ENCODE peak calls at places on chromosome 21, in four cellular contexts. A is breast epithelium, U is cardiac muscle cell, K is HCT116. C is an unnamed sample.

GRCh38 chr21:32560896-32561295 is 24.4 kb downstream of the TCP10L start:
- DNase-seq in A (no peak), K (no peak), U (no peak), C (no peak)

GRCh38 chr21:37593015-37593414 is 226.4 kb downstream of the DYRK1A start:
- DNase-seq in U (peak), K (no peak), A (no peak), C (no peak)

GRCh38 chr21:38139380-38140168 is 117.2 kb upstream of the KCNJ15 start:
- DNase-seq in K (no peak), U (no peak), A (no peak), C (no peak)

GRCh38 chr21:38286739-38287426 is 30.1 kb downstream of the KCNJ15 start:
- DNase-seq in A (no peak), K (no peak), U (no peak), C (no peak)

GRCh38 chr21:38839683-38840286 is 34.1 kb downstream of the ETS2 start:
- DNase-seq in A (no peak), K (peak), U (no peak), C (no peak)

GRCh38 chr21:38740131-38740530 is 65.6 kb upstream of the ETS2 start:
- DNase-seq in K (no peak), U (no peak), A (no peak), C (no peak)

GRCh38 chr21:28283652-28284490 is 708.8 kb downstream of the LTN1 start:
- DNase-seq in U (peak), K (no peak), A (no peak), C (no peak)

GRCh38 chr21:25535811-25536210 is 71.5 kb downstream of the MRPL39 start:
- DNase-seq in K (no peak), U (no peak), A (no peak), C (no peak)

GRCh38 chr21:34511787-34512451 is at the start of gene KCNE1:
- DNase-seq in U (no peak), A (no peak), K (no peak), C (peak)

GRCh38 chr21:33127154-33127893 is 57.4 kb downstream of the OLIG1 start:
- DNase-seq in U (peak), K (peak), A (no peak), C (peak)

GRCh38 chr21:21690068-21690665 is 692.0 kb downstream of the NCAM2 start:
- DNase-seq in U (no peak), A (no peak), K (no peak), C (no peak)

GRCh38 chr21:24045775-24046215 is 1561.5 kb downstream of the MRPL39 start:
- DNase-seq in K (no peak), A (peak), U (peak), C (no peak)

GRCh38 chr21:38475519-38475918 is 22.8 kb downstream of the ERG start:
- DNase-seq in A (no peak), K (no peak), U (no peak), C (no peak)

GRCh38 chr21:20882462-20883415 is 115.5 kb upstream of the NCAM2 start:
- DNase-seq in K (peak), A (no peak), U (peak), C (no peak)

GRCh38 chr21:14080764-14081096 is 130.0 kb downstream of the LIPI start:
- DNase-seq in U (no peak), A (no peak), K (no peak), C (no peak)

GRCh38 chr21:38758815-38759214 is 46.9 kb upstream of the ETS2 start:
- DNase-seq in U (no peak), A (no peak), K (no peak), C (no peak)

GRCh38 chr21:34022557-34023335 is 50.6 kb upstream of the MRPS6 start:
- DNase-seq in U (peak), A (no peak), K (no peak), C (no peak)

GRCh38 chr21:14947613-14948160 is 117.1 kb downstream of the NRIP1 start:
- DNase-seq in U (no peak), A (no peak), K (no peak), C (no peak)

GRCh38 chr21:42645211-42646075 is 8.0 kb upstream of the PDE9A start:
- DNase-seq in U (no peak), A (no peak), K (no peak), C (peak)

GRCh38 chr21:29407571-29407970 is 108.8 kb downstream of the BACH1 start:
- DNase-seq in K (no peak), A (no peak), U (no peak), C (no peak)

GRCh38 chr21:41418393-41418792 is 7.6 kb upstream of the MX1 start:
- DNase-seq in K (no peak), A (no peak), U (no peak), C (no peak)

GRCh38 chr21:42336065-42336464 is 14.7 kb downstream of the TFF2 start:
- DNase-seq in U (peak), A (no peak), K (no peak), C (no peak)

GRCh38 chr21:20272791-20273362 is 725.3 kb upstream of the NCAM2 start:
- DNase-seq in A (no peak), K (no peak), U (no peak), C (no peak)

GRCh38 chr21:38918629-38919346 is 113.1 kb downstream of the ETS2 start:
- DNase-seq in A (no peak), U (no peak), K (no peak), C (no peak)

GRCh38 chr21:17524635-17525034 is 11.8 kb downstream of the CXADR start:
- DNase-seq in A (no peak), K (no peak), U (no peak), C (no peak)

GRCh38 chr21:42865361-42866160 is 13.8 kb downstream of the WDR4 start:
- DNase-seq in K (no peak), U (no peak), A (no peak), C (peak)

GRCh38 chr21:28018741-28019669 is 973.7 kb downstream of the LTN1 start:
- DNase-seq in U (peak), A (no peak), K (no peak), C (no peak)

DNA sequence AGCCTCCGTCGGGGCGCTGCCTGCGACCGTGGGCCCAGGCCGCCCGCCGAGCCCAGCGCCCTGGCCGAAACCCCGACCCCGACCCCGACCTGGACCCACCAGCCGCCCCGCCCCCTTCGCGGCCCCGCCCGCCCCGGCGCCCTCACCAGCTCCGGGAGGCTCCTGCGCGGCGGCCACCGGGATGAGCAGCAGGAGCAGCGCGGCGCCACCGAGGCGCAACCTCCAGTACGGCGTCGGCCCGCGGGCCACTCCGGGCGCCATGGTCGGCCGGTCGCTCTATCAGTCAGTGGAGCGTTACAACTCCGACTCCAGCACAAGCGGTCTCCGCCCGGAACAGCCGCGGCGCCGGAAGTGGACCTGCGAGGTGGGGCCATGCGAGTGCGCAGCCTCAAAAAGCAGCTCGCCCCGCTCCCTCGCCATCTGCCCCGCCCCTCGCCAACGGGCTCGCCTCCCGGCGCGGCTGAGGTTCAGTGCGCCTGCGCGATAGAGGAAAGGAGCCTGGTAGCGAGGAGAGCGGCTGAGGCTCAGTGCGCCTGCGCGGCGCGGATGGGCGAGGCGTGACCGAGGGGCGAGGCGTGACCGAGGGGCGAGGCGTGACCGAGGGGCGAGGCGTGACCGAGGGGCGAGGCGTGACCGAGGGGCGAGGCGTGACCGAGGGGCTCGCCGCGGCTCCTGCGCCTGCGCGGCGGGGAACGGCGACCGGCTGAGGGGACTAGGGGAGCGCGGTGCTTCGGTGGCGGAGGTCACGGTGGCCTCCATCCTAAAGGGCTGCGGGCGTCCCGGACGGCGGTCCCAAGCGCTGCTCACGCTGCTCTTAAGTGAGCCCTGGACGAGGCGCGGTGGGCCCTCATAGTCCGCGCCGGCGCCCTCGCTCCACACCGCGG is at the start of gene PTTG1IP:
- DNase-seq in K (peak), A (peak), U (peak), C (peak)
- H3K27ac ChIP-seq in K (peak), A (peak), U (peak), C (peak)

GRCh38 chr21:46052703-46053651 is 44.9 kb upstream of the COL6A2 start:
- DNase-seq in A (no peak), U (no peak), K (peak), C (peak)

GRCh38 chr21:46051379-46051770 is 46.5 kb upstream of the COL6A2 start:
- DNase-seq in A (no peak), U (no peak), K (no peak), C (no peak)

GRCh38 chr21:46049890-46050650 is 47.8 kb upstream of the COL6A2 start:
- DNase-seq in U (no peak), K (no peak), A (no peak), C (peak)

GRCh38 chr21:46050651-46051378 is 47.1 kb upstream of the COL6A2 start:
- DNase-seq in U (no peak), K (no peak), A (no peak), C (no peak)

GRCh38 chr21:46051821-46052675 is 45.9 kb upstream of the COL6A2 start:
- DNase-seq in K (no peak), A (no peak), U (no peak), C (peak)
- H3K27ac ChIP-seq in K (no peak), A (no peak), U (no peak), C (no peak)

DNA sequence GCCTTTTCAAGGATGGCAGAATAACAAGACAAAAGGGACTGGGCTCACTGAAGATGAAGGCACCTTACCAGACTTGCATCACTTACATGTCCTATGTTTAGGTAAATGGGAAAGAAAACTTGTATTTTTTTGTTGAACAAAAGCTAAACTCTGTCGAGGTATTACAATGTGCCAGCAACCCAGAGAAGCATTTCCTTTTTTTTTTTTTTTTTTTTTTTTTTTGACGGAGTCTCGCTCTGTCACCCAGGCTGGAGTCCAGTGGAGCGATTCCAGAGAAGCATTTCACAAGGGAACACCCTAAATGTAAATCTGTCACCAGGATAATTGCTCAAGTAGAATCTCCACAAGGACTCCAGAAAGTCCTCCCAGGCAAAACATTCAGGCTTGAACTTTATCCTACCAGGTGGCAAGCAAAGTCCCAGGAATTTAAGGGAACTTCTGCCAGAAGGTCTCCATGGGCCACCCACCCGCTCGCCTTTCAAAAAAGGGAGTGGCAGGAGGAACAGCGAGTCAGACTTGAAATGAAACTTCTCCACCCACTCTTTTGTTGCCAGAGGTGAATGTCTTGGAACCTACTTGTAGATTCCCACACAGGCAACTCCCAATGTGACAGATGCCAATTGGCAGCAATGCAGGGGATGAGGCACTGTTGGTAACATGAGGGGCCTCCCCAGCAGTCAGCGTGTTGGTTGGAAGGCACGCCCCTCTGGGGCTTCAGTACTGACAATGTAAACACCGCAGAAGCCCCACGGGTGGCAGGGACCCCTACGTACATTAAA is 125.0 kb downstream of the TIAM1 start:
- DNase-seq in K (peak), A (no peak), U (no peak), C (no peak)
- H3K27ac ChIP-seq in K (peak), A (peak), U (no peak), C (no peak)

GRCh38 chr21:26674324-26674723 is 101.2 kb upstream of the CYYR1 start:
- DNase-seq in K (no peak), A (no peak), U (no peak), C (no peak)
- H3K27ac ChIP-seq in K (no peak), A (no peak), U (no peak), C (no peak)

GRCh38 chr21:36422279-36423098 is 37.3 kb downstream of the CHAF1B start:
- DNase-seq in U (peak), K (peak), A (peak), C (no peak)
- H3K27ac ChIP-seq in U (no peak), K (no peak), A (no peak), C (no peak)